ENCODE peak calls at places on chromosome 13, in ten cellular contexts. B, H, I, N, K, S, O, E, T and R are unnamed samples.

GRCh38 chr13:46668302-46668720 is 115.3 kb downstream of the LRCH1 start:
- DNase-seq in B (peak), H (no peak), I (peak), N (peak), K (peak), S (no peak), O (no peak), E (peak), T (no peak), R (no peak)

GRCh38 chr13:50171585-50172282 is 156.5 kb downstream of the KCNRG start:
- DNase-seq in B (no peak), H (no peak), I (no peak), N (no peak), K (no peak), S (no peak), O (no peak), E (no peak), T (no peak), R (no peak)

GRCh38 chr13:112453874-112454647 is 77.9 kb downstream of the SPACA7 start:
- DNase-seq in B (no peak), H (no peak), I (no peak), N (no peak), K (no peak), S (no peak), O (no peak), E (no peak), T (no peak), R (peak)

GRCh38 chr13:81757348-81757950 is 1416.5 kb upstream of the SPRY2 start:
- DNase-seq in B (no peak), H (no peak), I (no peak), N (no peak), K (no peak), S (no peak), O (no peak), E (no peak), T (no peak), R (no peak)

GRCh38 chr13:111429064-111429558 is 108.7 kb downstream of the TEX29 start:
- DNase-seq in B (peak), H (peak), I (peak), N (peak), K (peak), S (peak), O (no peak), E (peak), T (peak), R (peak)

GRCh38 chr13:62418872-62419271 is 1003.2 kb upstream of the PCDH20 start:
- DNase-seq in B (no peak), H (no peak), I (no peak), N (no peak), K (no peak), S (no peak), O (no peak), E (no peak), T (no peak), R (no peak)

GRCh38 chr13:111973186-111974064 is 93.5 kb upstream of the SOX1 start:
- DNase-seq in B (no peak), H (no peak), I (no peak), N (no peak), K (no peak), S (no peak), O (peak), E (peak), T (no peak), R (no peak)

GRCh38 chr13:39483326-39483725 is 119.7 kb downstream of the LHFPL6 start:
- DNase-seq in B (peak), H (no peak), I (no peak), N (no peak), K (no peak), S (no peak), O (no peak), E (peak), T (no peak), R (no peak)

GRCh38 chr13:101654916-101655315 is 202.4 kb downstream of the ITGBL1 start:
- DNase-seq in B (no peak), H (no peak), I (no peak), N (no peak), K (peak), S (no peak), O (no peak), E (no peak), T (no peak), R (no peak)

GRCh38 chr13:73803997-73804396 is 330.2 kb downstream of the KLF12 start:
- DNase-seq in B (peak), H (no peak), I (no peak), N (no peak), K (peak), S (no peak), O (no peak), E (no peak), T (no peak), R (no peak)

GRCh38 chr13:80361883-80362327 is 21.0 kb upstream of the SPRY2 start:
- DNase-seq in B (no peak), H (peak), I (no peak), N (no peak), K (peak), S (no peak), O (no peak), E (peak), T (no peak), R (no peak)